ENCODE peak calls at places on chromosomes 4 and X, in six cellular contexts. P, B, J, L, Z and H are unnamed samples.

GRCh38 chr4:189843392-189844009 is 97.2 kb upstream of the FRG1 start:
- DNase-seq in Z (no peak), J (no peak), L (no peak), P (no peak), B (no peak), H (no peak)

GRCh38 chr4:13920111-13920875 is 292.8 kb upstream of the BOD1L1 start:
- DNase-seq in L (no peak), B (peak; percentile 81), P (no peak), Z (no peak), J (no peak), H (peak; percentile 30)

GRCh38 chr4:138090918-138091659 is 151.1 kb downstream of the SLC7A11 start:
- DNase-seq in P (no peak), Z (no peak), B (no peak), L (no peak), J (no peak), H (no peak)

GRCh38 chrX:136580316-136580715 is 48.3 kb downstream of the VGLL1 start:
- DNase-seq in Z (no peak), P (no peak), J (no peak), B (no peak), L (no peak), H (no peak)

GRCh38 chr4:114364857-114365256 is 233.8 kb upstream of the UGT8 start:
- DNase-seq in P (no peak), L (no peak), J (no peak), Z (no peak), B (peak; percentile 92), H (peak; percentile 24)

GRCh38 chr4:68630371-68630770 is 40.1 kb downstream of the UGT2B15 start:
- DNase-seq in L (no peak), J (no peak), P (no peak), B (no peak), Z (no peak), H (no peak)

GRCh38 chr4:54499308-54500074 is 158.3 kb upstream of the KIT start:
- DNase-seq in P (no peak), Z (no peak), B (peak; percentile 5), J (no peak), L (no peak), H (peak; percentile 60)

GRCh38 chrX:81206471-81206870 is 4.6 kb downstream of the SH3BGRL start:
- DNase-seq in L (no peak), B (no peak), Z (no peak), P (no peak), J (no peak), H (no peak)

GRCh38 chr4:15040916-15041463 is 38.7 kb downstream of the CPEB2 start:
- DNase-seq in L (no peak), Z (no peak), J (no peak), B (peak; percentile 13), P (no peak), H (peak; percentile 55)

GRCh38 chr4:68599150-68599549 is 23.0 kb upstream of the UGT2B17 start:
- DNase-seq in L (no peak), B (no peak), J (no peak), Z (no peak), P (no peak), H (no peak)

GRCh38 chrX:19836337-19836736 is 51.1 kb downstream of the SH3KBP1 start:
- DNase-seq in B (no peak), L (no peak), Z (no peak), J (no peak), P (no peak), H (no peak)

GRCh38 chr4:128782875-128783614 is 26.5 kb upstream of the JADE1 start:
- DNase-seq in J (no peak), Z (peak; percentile 74), P (no peak), B (peak; percentile 58), L (no peak), H (no peak)

GRCh38 chr4:24262084-24262483 is 322.3 kb downstream of the DHX15 start:
- DNase-seq in J (peak; percentile 18), L (no peak), Z (no peak), B (no peak), P (peak; percentile 41), H (no peak)
- H3K4me3 ChIP-seq in J (no peak overlapping the region), L (no peak overlapping the region), Z (no peak overlapping the region), B (no peak overlapping the region), P (no peak overlapping the region), H (no peak overlapping the region)

GRCh38 chr4:52574036-52574435 is 85.1 kb downstream of the USP46 start:
- DNase-seq in L (no peak), B (peak; percentile 19), P (no peak), J (no peak), Z (no peak), H (peak; percentile 46)

GRCh38 chr4:52573551-52573950 is 85.5 kb downstream of the USP46 start:
- DNase-seq in J (no peak), B (peak; percentile 15), P (no peak), L (no peak), Z (no peak), H (peak; percentile 28)

GRCh38 chr4:52577285-52577968 is 81.7 kb downstream of the USP46 start:
- DNase-seq in B (peak; percentile 81), L (no peak), J (no peak), P (no peak), Z (no peak), H (peak; percentile 51)

GRCh38 chr4:52576326-52576725 is 82.8 kb downstream of the USP46 start:
- DNase-seq in J (no peak), L (no peak), B (no peak), P (no peak), Z (no peak), H (no peak)

GRCh38 chr4:52575406-52575805 is 83.7 kb downstream of the USP46 start:
- DNase-seq in J (no peak), B (no peak), Z (no peak), P (no peak), L (no peak), H (no peak)
- TF ChIP-seq CTCF in J (no peak), B (no peak), Z (no peak), P (no peak), L (no peak), H (no peak)

DNA sequence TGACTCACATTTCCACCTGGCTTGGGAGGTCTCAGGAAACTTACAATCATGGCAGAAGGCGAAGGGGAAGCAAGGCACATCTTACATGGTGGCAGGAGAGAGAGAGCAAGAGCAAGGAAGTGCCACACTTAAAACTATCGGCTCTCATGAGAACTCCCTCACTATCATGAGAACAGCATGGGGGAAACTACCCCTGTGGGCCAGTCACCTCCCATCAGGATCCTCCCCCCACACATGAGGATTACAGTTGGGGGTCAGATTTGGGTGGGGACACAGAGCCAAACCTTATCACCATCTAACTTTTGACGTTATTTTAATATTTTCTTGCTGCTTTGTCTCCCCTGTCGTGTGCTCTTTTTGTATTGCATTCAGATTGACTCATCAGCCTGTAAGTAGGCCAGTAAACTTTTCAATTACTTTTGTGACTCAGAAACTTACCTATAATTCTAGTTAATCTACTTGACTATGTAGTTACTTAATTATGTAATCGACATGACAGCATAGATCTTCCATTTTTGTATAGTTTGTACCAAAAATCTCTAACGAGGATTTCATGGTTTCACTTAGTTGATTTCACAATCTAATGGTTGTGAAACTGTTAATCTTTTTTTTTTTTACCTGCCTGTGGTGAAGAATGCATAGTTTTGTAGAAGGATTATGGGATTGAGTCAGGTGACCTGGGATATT is 18.2 kb downstream of the STIM2 start:
- DNase-seq in L (no peak), P (no peak), J (no peak), Z (no peak), B (peak; percentile 33), H (peak; percentile 22)
- H3K4me3 ChIP-seq in L (no peak overlapping the region), P (no peak overlapping the region), J (no peak overlapping the region), Z (no peak overlapping the region), B (no peak overlapping the region), H (no peak overlapping the region)

DNA sequence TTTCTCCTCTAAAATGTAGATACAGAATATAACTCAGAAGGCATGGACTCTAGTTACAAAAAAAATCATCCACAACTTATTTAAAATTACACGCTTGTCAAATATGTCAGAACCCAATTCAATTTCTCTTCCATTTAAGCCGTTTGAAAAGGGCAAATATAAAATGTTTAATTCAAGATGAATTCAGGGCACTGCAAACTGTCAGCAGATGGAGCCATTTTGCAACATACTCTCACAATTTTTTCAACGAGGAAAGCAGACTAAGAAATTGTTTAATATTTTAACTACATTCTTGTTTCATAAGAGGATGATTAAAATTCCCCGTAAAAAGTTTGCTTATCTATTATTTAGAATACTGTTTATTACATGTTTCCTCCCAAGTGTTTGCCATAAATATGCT is 321.3 kb upstream of the CPXCR1 start:
- DNase-seq in B (no peak), Z (no peak), J (no peak), L (no peak), P (no peak), H (no peak)
- TF ChIP-seq CTCF in B (peak; percentile 17), Z (no peak), J (no peak), L (no peak), P (no peak), H (no peak)

GRCh38 chrX:23765449-23765848 is 17.5 kb upstream of the SAT1 start:
- DNase-seq in J (no peak), B (peak; percentile 18), L (no peak), P (no peak), Z (no peak), H (no peak)

GRCh38 chrX:23764183-23764582 is 18.8 kb upstream of the SAT1 start:
- DNase-seq in Z (no peak), B (no peak), P (no peak), J (no peak), L (no peak), H (no peak)

GRCh38 chrX:23766650-23767551 is 16.1 kb upstream of the SAT1 start:
- DNase-seq in P (no peak), J (no peak), B (no peak), L (no peak), Z (no peak), H (no peak)

GRCh38 chrX:23764585-23764984 is 18.4 kb upstream of the SAT1 start:
- DNase-seq in J (no peak), B (no peak), L (no peak), Z (no peak), P (no peak), H (no peak)

GRCh38 chrX:23765868-23766267 is 17.1 kb upstream of the SAT1 start:
- DNase-seq in P (no peak), J (no peak), Z (no peak), B (no peak), L (no peak), H (no peak)
- H3K4me3 ChIP-seq in P (no peak overlapping the region), J (no peak overlapping the region), Z (no peak overlapping the region), B (no peak overlapping the region), L (no peak overlapping the region), H (no peak overlapping the region)

GRCh38 chr4:77199276-77199675 is 42.3 kb downstream of the CCNG2 start:
- DNase-seq in L (no peak), Z (no peak), B (no peak), J (no peak), P (no peak), H (no peak)
- TF ChIP-seq CTCF in L (no peak), Z (no peak), B (no peak), J (no peak), P (no peak), H (no peak)

GRCh38 chr4:71006203-71006907 is 12.9 kb downstream of the DCK start:
- DNase-seq in J (no peak), L (no peak), B (no peak), P (no peak), Z (no peak), H (no peak)
- H3K4me3 ChIP-seq in J (no peak overlapping the region), L (no peak overlapping the region), B (no peak overlapping the region), P (no peak overlapping the region), Z (no peak overlapping the region), H (no peak overlapping the region)